ENCODE peak calls at places on chromosomes 2 and 18, in ten cellular contexts. D, A, U, O, V, J, L, T, S and W are unnamed samples.

GRCh38 chr2:32522770-32523169 is 105.1 kb upstream of the TTC27 start:
- DNase-seq in A (no peak), D (no peak), S (no peak), U (no peak), L (no peak), T (no peak), O (no peak), J (no peak), V (no peak), W (no peak)

GRCh38 chr2:43519711-43520221 is 76.1 kb downstream of the THADA start:
- DNase-seq in A (peak), V (no peak), S (no peak), O (no peak), U (no peak), D (no peak), J (peak), T (no peak), L (no peak), W (no peak)

GRCh38 chr2:127448526-127448925 is 30.3 kb downstream of the PROC start:
- DNase-seq in S (no peak), O (no peak), V (no peak), L (no peak), U (no peak), T (no peak), D (no peak), A (peak), J (no peak), W (no peak)

GRCh38 chr2:241263061-241263460 is 52.4 kb downstream of the HDLBP start:
- DNase-seq in O (no peak), J (no peak), T (no peak), U (no peak), D (no peak), A (no peak), V (no peak), S (no peak), L (no peak), W (no peak)

GRCh38 chr2:143946436-143947385 is 573.2 kb downstream of the ZEB2 start:
- DNase-seq in O (no peak), T (no peak), J (no peak), U (no peak), S (no peak), D (no peak), L (no peak), A (peak), V (no peak), W (no peak)

GRCh38 chr2:121075641-121076500 is 209.1 kb downstream of the TFCP2L1 start:
- DNase-seq in S (no peak), A (no peak), O (no peak), V (no peak), D (no peak), T (peak), U (no peak), L (peak), J (no peak), W (no peak)

GRCh38 chr2:39511219-39511785 is 74.2 kb upstream of the MAP4K3 start:
- DNase-seq in A (no peak), V (no peak), T (no peak), J (no peak), L (no peak), O (no peak), U (no peak), D (no peak), S (no peak), W (no peak)

GRCh38 chr2:157443795-157444642 is at the start of gene CYTIP:
- DNase-seq in L (no peak), S (no peak), J (peak), A (no peak), V (no peak), T (no peak), U (no peak), O (no peak), D (peak), W (peak)

GRCh38 chr2:9174771-9175441 is 31.7 kb upstream of the ASAP2 start:
- DNase-seq in S (no peak), D (no peak), A (peak), U (no peak), V (no peak), J (no peak), L (no peak), O (no peak), T (no peak), W (no peak)

GRCh38 chr2:31235504-31235902 is 1.6 kb downstream of the EHD3 start:
- DNase-seq in O (no peak), V (no peak), T (no peak), L (no peak), D (no peak), U (no peak), J (no peak), A (peak), S (no peak), W (no peak)

GRCh38 chr2:241198381-241199282 is 10.2 kb downstream of the ANO7 start:
- DNase-seq in O (no peak), V (no peak), J (no peak), D (no peak), L (no peak), S (no peak), T (no peak), U (no peak), A (no peak), W (no peak)

GRCh38 chr2:239824866-239825704 is 200.1 kb downstream of the NDUFA10 start:
- DNase-seq in S (no peak), J (no peak), O (peak), A (no peak), V (no peak), L (no peak), U (no peak), D (no peak), T (no peak), W (no peak)

GRCh38 chr18:36269157-36269556 is 28.4 kb upstream of the FHOD3 start:
- DNase-seq in O (no peak), D (no peak), V (no peak), T (no peak), A (no peak), J (no peak), U (no peak), S (no peak), L (no peak), W (no peak)

GRCh38 chr18:5150888-5151287 is 46.2 kb downstream of the AKAIN1 start:
- DNase-seq in A (no peak), J (no peak), O (no peak), D (no peak), T (no peak), S (no peak), L (no peak), V (no peak), U (no peak), W (no peak)

GRCh38 chr18:54558609-54559585 is 32.1 kb upstream of the DYNAP start:
- DNase-seq in D (no peak), J (no peak), V (no peak), T (peak), O (no peak), U (no peak), L (no peak), S (no peak), A (peak), W (no peak)

GRCh38 chr2:129748653-129749052 is 230.8 kb upstream of the RAB6C start:
- DNase-seq in S (no peak), T (no peak), O (no peak), L (no peak), U (peak), J (no peak), A (no peak), V (no peak), D (no peak), W (no peak)

GRCh38 chr2:86211033-86211795 is 12.0 kb downstream of the MRPL35 start:
- DNase-seq in L (no peak), U (no peak), V (no peak), A (no peak), D (no peak), T (no peak), O (no peak), J (no peak), S (no peak), W (no peak)

GRCh38 chr18:45896991-45897390 is 70.1 kb downstream of the EPG5 start:
- DNase-seq in O (no peak), J (no peak), L (no peak), A (no peak), T (no peak), U (peak), D (no peak), V (no peak), S (no peak), W (no peak)

GRCh38 chr2:27683390-27684071 is 19.8 kb downstream of the SLC4A1AP start:
- DNase-seq in A (peak), O (peak), J (peak), U (peak), D (peak), L (peak), S (peak), T (peak), V (peak), W (peak)

GRCh38 chr2:238974510-238975166 is 126.8 kb downstream of the TWIST2 start:
- DNase-seq in J (peak), S (no peak), L (peak), D (no peak), U (no peak), O (no peak), V (no peak), A (peak), T (peak), W (no peak)

GRCh38 chr2:219987830-219988229 is 360.4 kb downstream of the SLC4A3 start:
- DNase-seq in J (no peak), A (peak), L (no peak), T (peak), D (no peak), V (no peak), U (no peak), S (no peak), O (no peak), W (no peak)

GRCh38 chr18:27921392-27921791 is 255.5 kb downstream of the CDH2 start:
- DNase-seq in L (no peak), S (no peak), A (no peak), O (no peak), J (no peak), V (no peak), T (peak), D (no peak), U (no peak), W (no peak)

GRCh38 chr18:48002933-48003365 is 72.5 kb upstream of the SMAD2 start:
- DNase-seq in L (no peak), O (no peak), D (no peak), T (peak), U (no peak), A (peak), S (no peak), J (no peak), V (no peak), W (no peak)

GRCh38 chr2:20050712-20051517 is 513 bp downstream of the LAPTM4A start:
- DNase-seq in U (peak), A (peak), D (peak), T (peak), L (no peak), J (peak), V (no peak), S (peak), O (no peak), W (peak)

GRCh38 chr2:62577994-62578836 is 72.2 kb upstream of the TMEM17 start:
- DNase-seq in O (no peak), D (no peak), V (no peak), S (no peak), U (no peak), A (peak), T (peak), J (no peak), L (no peak), W (no peak)

GRCh38 chr2:71786291-71787107 is 333.1 kb downstream of the DYSF start:
- DNase-seq in U (no peak), S (no peak), O (no peak), A (no peak), V (no peak), J (no peak), T (no peak), D (no peak), L (no peak), W (no peak)

GRCh38 chr2:120771556-120772208 is 36.0 kb downstream of the GLI2 start:
- DNase-seq in A (peak), J (no peak), L (no peak), T (peak), D (no peak), V (no peak), O (no peak), S (no peak), U (no peak), W (no peak)

GRCh38 chr2:96952976-96953610 is 33.3 kb downstream of the FAM178B start:
- DNase-seq in U (no peak), A (peak), J (no peak), O (no peak), S (no peak), T (no peak), L (no peak), V (no peak), D (no peak), W (no peak)

GRCh38 chr2:125227843-125228392 is 1202.8 kb downstream of the CNTNAP5 start:
- DNase-seq in D (no peak), A (no peak), S (no peak), J (no peak), U (no peak), T (no peak), O (no peak), L (no peak), V (no peak), W (no peak)

GRCh38 chr2:240624950-240625621 is at the start of gene GPR35:
- DNase-seq in L (no peak), T (no peak), U (no peak), S (peak), O (no peak), V (no peak), D (peak), J (no peak), A (peak), W (peak)

GRCh38 chr2:199956062-199956380 is 639 bp downstream of the MAIP1 start:
- DNase-seq in V (no peak), L (no peak), T (no peak), S (no peak), J (no peak), D (no peak), O (no peak), A (peak), U (no peak), W (no peak)

GRCh38 chr2:189799030-189799331 is 14.7 kb downstream of the PMS1 start:
- DNase-seq in J (no peak), O (no peak), S (no peak), L (no peak), V (no peak), A (no peak), T (no peak), U (no peak), D (no peak), W (no peak)